ENCODE peak calls at places on chromosomes 16 and 17, in four cellular contexts. One of them, this sample, is unnamed.

GRCh38 chr17:77687921-77688320 is 270.6 kb upstream of the TNRC6C start:
- DNase-seq in pancreas: no peak
- DNase-seq in kidney: no peak
- DNase-seq in IMR-90: no peak
- DNase-seq in this sample: no peak

GRCh38 chr16:27179500-27180072 is 23.7 kb upstream of the KDM8 start:
- DNase-seq in kidney: peak; percentile 92
- DNase-seq in IMR-90: peak; percentile 47
- DNase-seq in pancreas: peak; percentile 89
- DNase-seq in this sample: peak; percentile 60

GRCh38 chr16:56353054-56353921 is 72.1 kb downstream of the AMFR start:
- DNase-seq in kidney: peak; percentile 61
- DNase-seq in pancreas: no peak
- DNase-seq in IMR-90: no peak
- DNase-seq in this sample: no peak

GRCh38 chr16:74743045-74743667 is 31.5 kb downstream of the FA2H start:
- DNase-seq in IMR-90: no peak
- DNase-seq in pancreas: no peak
- DNase-seq in kidney: no peak
- DNase-seq in this sample: no peak

GRCh38 chr17:82780981-82781893 is 29.4 kb downstream of the TBCD start:
- DNase-seq in kidney: no peak
- DNase-seq in IMR-90: no peak
- DNase-seq in pancreas: no peak
- DNase-seq in this sample: no peak

GRCh38 chr17:82278786-82279379 is 5.4 kb upstream of the CSNK1D start:
- DNase-seq in IMR-90: no peak
- DNase-seq in pancreas: no peak
- DNase-seq in kidney: peak; percentile 45
- DNase-seq in this sample: no peak

GRCh38 chr17:68248199-68248825 is 469 bp downstream of the AMZ2 start:
- DNase-seq in pancreas: no peak
- DNase-seq in kidney: no peak
- DNase-seq in IMR-90: peak; percentile 57
- DNase-seq in this sample: no peak

GRCh38 chr17:36197389-36197708 is 791 bp upstream of the CCL3L1 start:
- DNase-seq in IMR-90: no peak
- DNase-seq in kidney: no peak
- DNase-seq in pancreas: no peak
- DNase-seq in this sample: no peak

GRCh38 chr17:76446449-76447231 is 6.3 kb downstream of the UBE2O start:
- DNase-seq in IMR-90: peak; percentile 92
- DNase-seq in pancreas: no peak
- DNase-seq in kidney: no peak
- DNase-seq in this sample: no peak
- H3K4me3 ChIP-seq in IMR-90: peak overlapping the region; percentile 11
- H3K4me3 ChIP-seq in pancreas: no peak overlapping the region
- H3K4me3 ChIP-seq in kidney: no peak overlapping the region
- H3K4me3 ChIP-seq in this sample: no peak overlapping the region

DNA sequence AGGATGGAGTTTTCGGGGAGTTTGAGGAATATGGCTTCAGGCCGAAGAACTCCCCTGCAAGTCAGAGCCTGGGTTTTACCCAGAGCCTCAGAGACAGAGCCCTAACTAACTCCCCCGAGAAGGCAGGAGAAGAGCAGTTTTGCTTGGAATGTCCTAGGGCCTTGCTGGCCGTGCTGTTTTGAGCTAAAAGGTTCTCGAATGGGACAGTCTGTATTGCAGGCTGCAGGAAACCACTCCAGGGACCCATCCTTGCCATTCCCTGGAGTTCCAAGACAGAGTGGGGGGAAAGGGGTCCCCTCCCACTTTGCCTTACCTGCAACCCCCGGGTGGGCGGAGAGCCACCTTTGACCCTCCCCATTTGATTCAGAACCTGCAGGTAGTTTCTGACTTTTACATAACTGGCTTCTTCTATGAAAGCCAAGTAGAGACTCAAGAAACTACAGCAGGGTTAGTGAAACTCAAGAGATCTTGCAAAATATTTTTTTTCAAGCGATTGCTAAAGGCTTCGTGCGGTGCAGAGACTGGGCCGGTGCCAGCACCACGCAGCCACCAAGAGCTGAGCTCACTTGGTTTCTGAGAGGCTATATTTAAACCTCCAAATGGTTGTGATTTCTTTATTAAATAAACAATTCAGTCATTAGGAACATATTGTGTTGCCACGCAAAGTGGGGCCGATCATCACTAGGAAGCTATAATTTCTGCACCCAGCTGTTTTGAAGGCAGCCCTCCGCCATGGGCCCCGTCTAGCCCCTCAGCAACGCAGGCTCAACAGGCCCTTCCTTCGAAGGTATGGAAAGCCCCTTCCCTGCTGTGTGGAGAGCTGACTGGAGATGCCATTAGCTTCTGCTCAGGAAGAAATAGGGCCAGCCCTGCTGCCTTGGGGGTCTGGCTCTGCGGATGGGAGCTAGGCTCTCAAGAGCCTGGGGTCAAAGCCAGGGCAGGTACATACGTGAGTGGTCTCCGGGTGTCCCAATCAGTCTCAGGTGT is 223.0 kb downstream of the NTN1 start:
- DNase-seq in pancreas: no peak
- DNase-seq in IMR-90: peak; percentile 88
- DNase-seq in kidney: no peak
- DNase-seq in this sample: no peak
- H3K4me3 ChIP-seq in pancreas: no peak overlapping the region
- H3K4me3 ChIP-seq in IMR-90: no peak overlapping the region
- H3K4me3 ChIP-seq in kidney: no peak overlapping the region
- H3K4me3 ChIP-seq in this sample: no peak overlapping the region

GRCh38 chr16:51151951-51152663 is 1.0 kb upstream of the SALL1 start:
- DNase-seq in kidney: peak; percentile 96
- DNase-seq in pancreas: peak; percentile 55
- DNase-seq in IMR-90: peak; percentile 80
- DNase-seq in this sample: peak; percentile 74

GRCh38 chr16:51152691-51153261 is 1.7 kb upstream of the SALL1 start:
- DNase-seq in pancreas: no peak
- DNase-seq in IMR-90: peak; percentile 37
- DNase-seq in kidney: no peak
- DNase-seq in this sample: no peak

GRCh38 chr16:51150894-51151320 is at the start of gene SALL1:
- DNase-seq in pancreas: no peak
- DNase-seq in IMR-90: no peak
- DNase-seq in kidney: no peak
- DNase-seq in this sample: no peak

GRCh38 chr16:51150159-51150893 is 744 bp downstream of the SALL1 start:
- DNase-seq in IMR-90: no peak
- DNase-seq in pancreas: no peak
- DNase-seq in kidney: no peak
- DNase-seq in this sample: no peak

GRCh38 chr16:51151435-51151950 is 423 bp upstream of the SALL1 start:
- DNase-seq in IMR-90: peak; percentile 70
- DNase-seq in pancreas: peak; percentile 54
- DNase-seq in kidney: peak; percentile 94
- DNase-seq in this sample: no peak
- H3K4me3 ChIP-seq in IMR-90: peak overlapping the region; percentile 89
- H3K4me3 ChIP-seq in pancreas: peak overlapping the region; percentile 12
- H3K4me3 ChIP-seq in kidney: no peak overlapping the region
- H3K4me3 ChIP-seq in this sample: peak overlapping the region; percentile 77

DNA sequence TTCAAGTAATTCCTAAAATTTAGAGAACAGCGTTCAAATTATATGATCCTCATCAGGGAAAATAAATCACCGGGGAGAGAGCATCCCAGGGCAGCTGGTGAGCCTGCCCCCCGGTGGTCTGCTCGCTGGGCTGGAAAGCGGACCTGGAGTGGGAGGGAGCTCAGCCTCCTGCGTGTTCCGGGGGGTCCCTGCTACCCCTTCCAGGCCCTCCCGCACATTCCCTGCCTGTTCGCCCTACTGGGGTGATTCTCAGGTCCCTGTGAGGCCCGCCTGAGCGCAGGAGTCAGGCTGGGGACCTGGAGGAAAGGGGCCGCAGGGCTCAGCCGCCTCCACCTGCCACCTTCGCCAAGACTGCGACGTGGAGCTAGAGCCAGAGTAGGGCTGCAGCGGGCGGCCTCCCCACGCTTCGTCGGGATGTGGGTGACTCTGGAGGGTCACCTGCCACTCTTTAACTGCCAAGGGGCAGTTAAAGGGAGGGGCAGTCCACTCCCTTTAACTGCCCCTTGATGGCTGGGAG is 28.8 kb downstream of the SLC7A5 start:
- DNase-seq in kidney: no peak
- DNase-seq in pancreas: no peak
- DNase-seq in IMR-90: no peak
- DNase-seq in this sample: no peak
- H3K4me3 ChIP-seq in kidney: no peak overlapping the region
- H3K4me3 ChIP-seq in pancreas: no peak overlapping the region
- H3K4me3 ChIP-seq in IMR-90: no peak overlapping the region
- H3K4me3 ChIP-seq in this sample: no peak overlapping the region

GRCh38 chr17:57946798-57947358 is 8.3 kb downstream of the CUEDC1 start:
- DNase-seq in pancreas: peak; percentile 48
- DNase-seq in IMR-90: peak; percentile 78
- DNase-seq in kidney: peak; percentile 72
- DNase-seq in this sample: no peak
- H3K4me3 ChIP-seq in pancreas: peak overlapping the region; percentile 1
- H3K4me3 ChIP-seq in IMR-90: peak overlapping the region; percentile 2
- H3K4me3 ChIP-seq in kidney: peak overlapping the region; percentile 72
- H3K4me3 ChIP-seq in this sample: no peak overlapping the region

DNA sequence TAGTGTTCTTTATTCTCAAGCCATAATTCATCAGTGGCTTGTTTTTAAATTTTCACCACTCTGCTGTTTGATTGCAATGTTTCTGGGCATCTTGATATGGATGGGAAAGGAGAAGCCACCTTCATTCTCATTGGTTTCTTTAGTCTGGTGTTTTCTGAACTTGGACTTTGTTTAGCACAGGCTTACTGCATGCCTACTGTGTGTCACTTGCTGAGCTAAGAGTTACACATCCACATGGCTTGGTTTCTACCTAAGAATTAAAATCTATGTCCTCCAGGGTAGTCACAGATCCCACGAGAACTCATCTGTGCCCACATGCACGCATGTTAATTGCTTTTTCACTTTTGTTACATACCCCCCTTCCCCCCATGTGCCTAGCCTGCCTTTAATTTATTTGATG is 4.6 kb downstream of the CMIP start:
- DNase-seq in pancreas: no peak
- DNase-seq in kidney: no peak
- DNase-seq in IMR-90: no peak
- DNase-seq in this sample: no peak
- H3K4me3 ChIP-seq in pancreas: no peak overlapping the region
- H3K4me3 ChIP-seq in kidney: peak overlapping the region; percentile 21
- H3K4me3 ChIP-seq in IMR-90: no peak overlapping the region
- H3K4me3 ChIP-seq in this sample: no peak overlapping the region

GRCh38 chr16:4767872-4768548 is 1.0 kb upstream of the ZNF500 start:
- DNase-seq in kidney: no peak
- DNase-seq in IMR-90: peak; percentile 13
- DNase-seq in pancreas: peak; percentile 33
- DNase-seq in this sample: no peak

GRCh38 chr16:4768549-4769305 is 1.8 kb upstream of the ZNF500 start:
- DNase-seq in kidney: peak; percentile 99
- DNase-seq in IMR-90: peak; percentile 92
- DNase-seq in pancreas: peak; percentile 98
- DNase-seq in this sample: peak; percentile 85

GRCh38 chr16:4766875-4767628 is at the start of gene ZNF500:
- DNase-seq in IMR-90: peak; percentile 95
- DNase-seq in pancreas: peak; percentile 98
- DNase-seq in kidney: peak; percentile 99
- DNase-seq in this sample: peak; percentile 97

GRCh38 chr16:4763791-4764190 is 3.2 kb downstream of the ZNF500 start:
- DNase-seq in kidney: no peak
- DNase-seq in IMR-90: no peak
- DNase-seq in pancreas: no peak
- DNase-seq in this sample: no peak

DNA sequence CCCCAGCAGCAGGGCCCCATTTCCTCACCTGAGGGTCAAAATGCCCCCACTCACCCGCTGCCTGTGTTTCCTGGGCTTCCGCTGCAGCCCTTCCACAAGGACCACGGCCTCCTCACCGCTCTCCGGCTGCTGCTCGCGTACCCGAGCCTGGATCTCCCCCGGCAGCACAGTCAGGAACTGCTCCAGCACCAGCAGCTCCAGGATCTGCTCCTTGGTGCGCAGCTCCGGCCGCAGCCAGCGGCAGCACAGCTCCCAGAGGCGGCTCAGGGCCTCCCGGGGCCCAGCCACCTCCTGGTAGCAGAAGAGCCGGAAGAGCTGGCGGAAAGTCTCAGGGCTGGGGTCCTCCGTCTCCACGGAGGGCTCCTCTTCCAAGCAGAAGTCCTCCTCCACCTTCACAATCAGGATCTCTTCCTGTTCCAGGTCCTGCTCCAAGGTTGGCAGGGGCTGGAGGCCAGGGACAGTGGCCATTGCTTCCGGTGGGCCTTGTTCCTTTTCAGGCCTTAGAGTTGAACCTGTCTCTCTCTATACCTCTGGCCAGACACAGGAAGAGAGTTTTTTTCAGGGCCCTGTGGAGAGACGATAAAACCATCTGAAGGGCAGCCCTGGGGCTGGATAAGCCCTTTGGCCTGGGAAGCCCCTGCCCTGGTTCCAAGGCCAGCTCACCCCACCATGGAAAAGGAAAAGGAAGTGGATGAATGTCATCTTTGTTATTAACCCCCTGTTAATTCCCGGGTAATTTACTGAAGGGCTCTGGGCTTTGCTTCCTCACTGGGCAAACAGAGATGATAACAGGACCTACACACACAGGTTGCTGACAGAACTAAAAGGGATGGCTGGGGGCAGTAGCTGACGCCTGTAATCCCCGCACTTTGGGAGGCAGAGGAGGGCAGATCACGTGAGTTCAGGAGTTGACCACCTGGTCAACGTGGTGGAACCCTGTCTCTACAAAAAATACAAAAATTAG is 1.2 kb downstream of the ZNF500 start:
- DNase-seq in IMR-90: no peak
- DNase-seq in pancreas: no peak
- DNase-seq in kidney: no peak
- DNase-seq in this sample: no peak
- H3K4me3 ChIP-seq in IMR-90: peak overlapping the region; percentile 88
- H3K4me3 ChIP-seq in pancreas: peak overlapping the region; percentile 73
- H3K4me3 ChIP-seq in kidney: peak overlapping the region; percentile 77
- H3K4me3 ChIP-seq in this sample: peak overlapping the region; percentile 87

DNA sequence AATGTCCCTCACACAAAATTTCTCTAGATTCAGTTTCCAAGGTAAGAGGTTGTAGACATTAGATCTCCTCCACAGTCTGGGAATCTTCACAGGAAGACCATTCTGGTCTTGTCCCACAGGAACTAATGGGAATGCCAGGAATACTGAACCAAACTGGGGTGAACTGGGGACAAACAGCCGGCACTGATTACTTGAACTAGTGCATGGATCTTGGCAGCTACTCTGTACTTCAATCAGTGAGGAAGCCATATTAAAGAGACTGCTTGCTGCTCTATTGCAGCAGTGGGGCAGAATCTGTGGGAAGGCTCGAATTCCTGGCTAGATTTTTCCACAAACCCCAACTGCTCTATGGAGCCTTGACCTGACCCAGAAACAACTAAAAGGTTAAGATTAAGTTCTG is 268.9 kb upstream of the AXIN2 start:
- DNase-seq in IMR-90: no peak
- DNase-seq in pancreas: no peak
- DNase-seq in kidney: no peak
- DNase-seq in this sample: no peak
- H3K4me3 ChIP-seq in IMR-90: no peak overlapping the region
- H3K4me3 ChIP-seq in pancreas: no peak overlapping the region
- H3K4me3 ChIP-seq in kidney: no peak overlapping the region
- H3K4me3 ChIP-seq in this sample: no peak overlapping the region

GRCh38 chr17:44907696-44908470 is 7.4 kb downstream of the GFAP start:
- DNase-seq in pancreas: no peak
- DNase-seq in IMR-90: no peak
- DNase-seq in kidney: no peak
- DNase-seq in this sample: no peak
- H3K4me3 ChIP-seq in pancreas: no peak overlapping the region
- H3K4me3 ChIP-seq in IMR-90: no peak overlapping the region
- H3K4me3 ChIP-seq in kidney: no peak overlapping the region
- H3K4me3 ChIP-seq in this sample: no peak overlapping the region

This sample was measured in iPS DF 6.9.